ENCODE peak calls at places on chromosome 14, in six cellular contexts. One of them, this sample, is unnamed.

GRCh38 chr14:55130194-55130550 is 1.1 kb downstream of the LGALS3 start:
- DNase-seq in K562: no peak
- DNase-seq in SK-N-SH: no peak
- DNase-seq in HepG2: peak
- DNase-seq in H1: no peak
- DNase-seq in GM12878: no peak
- DNase-seq in this sample: peak

GRCh38 chr14:23177181-23177580 is 6.3 kb downstream of the SLC7A8 start:
- DNase-seq in K562: no peak
- DNase-seq in SK-N-SH: no peak
- DNase-seq in HepG2: no peak
- DNase-seq in H1: no peak
- DNase-seq in GM12878: no peak
- DNase-seq in this sample: no peak

GRCh38 chr14:99946652-99947489 is 118.4 kb upstream of the EVL start:
- DNase-seq in K562: peak
- DNase-seq in SK-N-SH: peak
- DNase-seq in HepG2: no peak
- DNase-seq in H1: no peak
- DNase-seq in GM12878: no peak
- DNase-seq in this sample: peak

GRCh38 chr14:24042733-24043132 is 9.1 kb upstream of the CARMIL3 start:
- DNase-seq in K562: no peak
- DNase-seq in SK-N-SH: no peak
- DNase-seq in HepG2: no peak
- DNase-seq in H1: no peak
- DNase-seq in GM12878: no peak
- DNase-seq in this sample: no peak

GRCh38 chr14:69532561-69533335 is 41.9 kb downstream of the CCDC177 start:
- DNase-seq in K562: peak
- DNase-seq in SK-N-SH: no peak
- DNase-seq in HepG2: no peak
- DNase-seq in H1: no peak
- DNase-seq in GM12878: no peak
- DNase-seq in this sample: no peak

GRCh38 chr14:61099221-61099835 is 118.3 kb downstream of the SLC38A6 start:
- DNase-seq in K562: no peak
- DNase-seq in SK-N-SH: no peak
- DNase-seq in HepG2: no peak
- DNase-seq in H1: no peak
- DNase-seq in GM12878: no peak
- DNase-seq in this sample: no peak

GRCh38 chr14:100426331-100426730 is 103.2 kb downstream of the SLC25A47 start:
- DNase-seq in K562: no peak
- DNase-seq in SK-N-SH: no peak
- DNase-seq in HepG2: no peak
- DNase-seq in H1: no peak
- DNase-seq in GM12878: no peak
- DNase-seq in this sample: no peak

GRCh38 chr14:77641534-77642341 is 25.3 kb upstream of the SPTLC2 start:
- DNase-seq in K562: no peak
- DNase-seq in SK-N-SH: no peak
- DNase-seq in HepG2: no peak
- DNase-seq in H1: no peak
- DNase-seq in GM12878: peak
- DNase-seq in this sample: peak

GRCh38 chr14:75986439-75986765 is 839 bp downstream of the IFT43 start:
- DNase-seq in K562: no peak
- DNase-seq in SK-N-SH: no peak
- DNase-seq in HepG2: no peak
- DNase-seq in H1: no peak
- DNase-seq in GM12878: no peak
- DNase-seq in this sample: no peak

GRCh38 chr14:75982724-75983358 is 1.0 kb upstream of the TGFB3 start:
- DNase-seq in K562: no peak
- DNase-seq in SK-N-SH: no peak
- DNase-seq in HepG2: no peak
- DNase-seq in H1: no peak
- DNase-seq in GM12878: no peak
- DNase-seq in this sample: peak

GRCh38 chr14:75984674-75985073 is 889 bp upstream of the IFT43 start:
- DNase-seq in K562: no peak
- DNase-seq in SK-N-SH: no peak
- DNase-seq in HepG2: peak
- DNase-seq in H1: no peak
- DNase-seq in GM12878: no peak
- DNase-seq in this sample: no peak

GRCh38 chr14:75987201-75987970 is 1.8 kb downstream of the IFT43 start:
- DNase-seq in K562: no peak
- DNase-seq in SK-N-SH: no peak
- DNase-seq in HepG2: no peak
- DNase-seq in H1: no peak
- DNase-seq in GM12878: no peak
- DNase-seq in this sample: no peak

DNA sequence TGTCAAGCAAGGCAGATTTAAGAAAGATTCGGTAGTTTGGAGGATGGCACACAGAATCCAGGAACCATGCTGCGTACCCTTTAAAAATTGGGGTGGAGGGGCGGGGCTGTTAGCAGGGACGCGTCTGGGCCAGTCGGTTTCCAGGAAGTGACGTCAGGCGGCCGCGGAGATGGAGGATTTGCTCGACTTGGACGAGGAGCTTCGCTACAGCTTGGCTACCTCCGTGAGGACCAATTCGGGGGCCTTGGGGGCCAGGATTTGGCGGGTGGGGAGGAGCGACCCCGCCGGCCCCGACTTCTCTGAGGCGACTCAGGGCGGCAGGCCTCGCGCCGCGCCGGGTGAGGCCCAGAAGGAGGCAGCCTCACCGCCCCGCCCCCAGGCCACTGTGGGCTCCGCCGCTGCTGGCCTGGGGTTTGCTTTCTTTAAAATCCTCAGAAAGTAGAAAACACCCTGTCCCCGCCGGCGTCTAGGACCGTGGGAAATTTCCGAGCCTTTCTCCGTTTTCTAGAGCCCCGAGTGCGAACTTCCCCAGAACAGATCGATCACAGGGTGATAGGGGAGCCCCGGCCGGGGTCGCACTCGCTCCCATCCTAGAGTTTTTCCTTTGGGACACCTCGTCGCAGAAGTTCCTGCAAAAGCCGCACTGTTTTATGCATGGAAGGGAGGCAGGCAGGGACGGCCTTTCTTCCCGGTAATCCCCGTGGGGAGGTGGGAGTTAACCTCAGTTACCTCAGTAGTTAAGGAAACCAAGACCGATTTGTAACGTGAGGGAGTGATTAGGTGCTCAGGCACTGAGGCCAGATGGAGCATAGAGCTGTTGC is at the start of gene IFT43:
- DNase-seq in K562: peak
- DNase-seq in SK-N-SH: peak
- DNase-seq in HepG2: no peak
- DNase-seq in H1: no peak
- DNase-seq in GM12878: no peak
- DNase-seq in this sample: peak
- TF ChIP-seq EP300 in K562: no peak
- TF ChIP-seq EP300 in SK-N-SH: no peak
- TF ChIP-seq EP300 in HepG2: no peak
- TF ChIP-seq EP300 in H1: no peak
- TF ChIP-seq EP300 in GM12878: no peak
- TF ChIP-seq EP300 in this sample: no peak

DNA sequence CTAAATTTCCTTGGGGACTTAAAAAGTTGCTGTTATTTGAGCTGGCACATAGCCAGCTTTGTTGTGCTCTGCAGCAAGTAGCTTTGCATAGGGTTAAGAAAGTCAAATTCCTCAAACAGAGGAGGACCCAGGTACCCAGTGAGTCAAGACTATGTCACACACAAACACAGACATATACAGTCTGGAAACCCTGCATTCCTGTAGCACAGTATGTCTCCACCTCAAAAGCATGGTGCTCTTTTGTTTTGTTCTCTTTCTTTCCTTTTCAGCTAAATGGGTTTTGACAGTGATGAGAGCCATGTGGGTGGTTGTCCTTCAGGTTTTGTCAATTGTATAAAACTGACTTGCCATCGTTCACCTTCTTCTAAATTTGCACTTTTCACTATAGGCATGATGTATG is 179.6 kb upstream of the DIO2 start:
- DNase-seq in K562: no peak
- DNase-seq in SK-N-SH: no peak
- DNase-seq in HepG2: no peak
- DNase-seq in H1: peak
- DNase-seq in GM12878: no peak
- DNase-seq in this sample: peak
- TF ChIP-seq RFX5 in K562: no peak
- TF ChIP-seq RFX5 in SK-N-SH: no peak
- TF ChIP-seq RFX5 in HepG2: no peak
- TF ChIP-seq RFX5 in H1: no peak
- TF ChIP-seq RFX5 in GM12878: no peak
- TF ChIP-seq RFX5 in this sample: no peak

DNA sequence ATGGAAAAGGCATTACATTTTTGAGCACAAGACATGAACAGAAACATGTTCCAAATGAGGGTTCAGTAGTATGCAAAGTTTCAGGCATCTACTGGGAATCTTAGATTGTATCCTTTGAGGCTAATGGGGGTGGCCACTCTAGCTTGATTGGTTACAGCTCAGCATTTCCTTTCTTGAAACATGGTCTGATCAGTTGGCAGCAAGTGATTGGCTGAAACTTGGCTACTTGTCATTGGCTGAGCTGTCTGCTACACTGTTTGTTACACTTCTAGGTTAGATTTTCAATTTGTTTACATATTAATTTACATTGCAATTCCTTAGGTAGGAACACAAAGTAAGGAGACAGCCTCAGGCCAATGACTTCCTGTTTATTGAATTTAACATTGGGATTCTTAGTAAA is 918.0 kb upstream of the SEL1L start:
- DNase-seq in K562: no peak
- DNase-seq in SK-N-SH: no peak
- DNase-seq in HepG2: no peak
- DNase-seq in H1: no peak
- DNase-seq in GM12878: no peak
- DNase-seq in this sample: no peak
- TF ChIP-seq EP300 in K562: no peak
- TF ChIP-seq EP300 in SK-N-SH: no peak
- TF ChIP-seq EP300 in HepG2: no peak
- TF ChIP-seq EP300 in H1: no peak
- TF ChIP-seq EP300 in GM12878: no peak
- TF ChIP-seq EP300 in this sample: no peak

DNA sequence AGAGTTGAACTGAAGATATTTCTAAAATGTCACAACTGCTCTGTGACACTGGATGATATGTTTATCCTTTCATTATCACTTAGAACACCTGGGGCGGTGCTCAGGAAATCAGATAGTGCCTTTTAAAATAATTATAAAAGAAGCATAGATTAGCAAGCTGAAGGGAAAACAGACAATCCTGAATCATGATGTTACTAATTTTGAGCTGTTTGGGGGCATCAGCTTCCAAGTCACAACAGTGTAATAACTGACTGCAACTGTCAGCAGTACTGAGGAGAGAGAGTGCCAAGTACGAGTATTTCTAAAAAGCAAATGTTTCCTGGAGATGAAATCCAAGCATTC is 380.2 kb downstream of the EGLN3 start:
- DNase-seq in K562: peak
- DNase-seq in SK-N-SH: no peak
- DNase-seq in HepG2: no peak
- DNase-seq in H1: no peak
- DNase-seq in GM12878: no peak
- DNase-seq in this sample: no peak
- TF ChIP-seq RFX5 in K562: no peak
- TF ChIP-seq RFX5 in SK-N-SH: no peak
- TF ChIP-seq RFX5 in HepG2: no peak
- TF ChIP-seq RFX5 in H1: no peak
- TF ChIP-seq RFX5 in GM12878: no peak
- TF ChIP-seq RFX5 in this sample: no peak

GRCh38 chr14:103878180-103878579 is 30.8 kb upstream of the PPP1R13B start:
- DNase-seq in K562: no peak
- DNase-seq in SK-N-SH: no peak
- DNase-seq in HepG2: no peak
- DNase-seq in H1: no peak
- DNase-seq in GM12878: no peak
- DNase-seq in this sample: no peak

GRCh38 chr14:103880986-103881926 is 33.9 kb upstream of the PPP1R13B start:
- DNase-seq in K562: no peak
- DNase-seq in SK-N-SH: peak
- DNase-seq in HepG2: peak
- DNase-seq in H1: no peak
- DNase-seq in GM12878: no peak
- DNase-seq in this sample: no peak

GRCh38 chr14:103880334-103880985 is 33.1 kb upstream of the PPP1R13B start:
- DNase-seq in K562: no peak
- DNase-seq in SK-N-SH: peak
- DNase-seq in HepG2: no peak
- DNase-seq in H1: no peak
- DNase-seq in GM12878: no peak
- DNase-seq in this sample: no peak

GRCh38 chr14:103879118-103879569 is 31.8 kb upstream of the PPP1R13B start:
- DNase-seq in K562: no peak
- DNase-seq in SK-N-SH: no peak
- DNase-seq in HepG2: no peak
- DNase-seq in H1: no peak
- DNase-seq in GM12878: no peak
- DNase-seq in this sample: no peak

DNA sequence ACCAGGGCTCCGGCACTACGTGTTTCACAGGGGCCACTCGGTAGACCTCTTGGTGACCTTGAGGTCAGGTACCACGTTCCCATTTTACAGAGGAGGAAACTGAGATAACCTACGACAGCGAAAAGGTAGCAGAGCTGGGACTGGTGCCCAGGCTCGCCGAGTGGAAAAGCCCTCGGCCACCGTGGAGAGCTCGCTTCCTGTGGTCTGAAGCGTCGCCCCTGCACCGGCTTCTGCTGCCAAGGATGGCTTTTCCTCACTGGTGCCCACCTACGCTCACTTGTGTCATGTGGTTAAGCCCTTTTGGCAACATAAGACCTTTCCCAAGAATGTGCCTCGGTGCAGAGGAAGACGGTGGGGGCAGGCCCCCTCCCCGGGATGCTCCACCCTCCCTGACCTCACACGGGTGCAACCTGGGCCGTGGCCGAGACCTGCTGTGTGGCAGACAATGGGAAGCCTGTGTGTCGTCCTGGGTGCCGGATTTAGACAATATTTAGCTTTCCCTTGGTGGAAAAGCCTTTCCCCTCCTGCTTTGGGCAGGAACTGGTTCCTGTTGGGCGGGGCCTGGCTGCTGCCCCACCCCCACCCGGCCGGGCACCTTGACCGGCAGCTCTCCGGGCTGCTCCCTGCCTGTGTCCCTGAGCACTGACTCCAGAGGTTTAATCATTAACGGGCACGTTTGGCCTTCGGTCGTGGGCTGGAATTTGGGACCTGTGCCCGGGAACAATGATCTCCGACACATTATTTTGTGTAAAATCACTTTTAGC is 32.4 kb upstream of the PPP1R13B start:
- DNase-seq in K562: no peak
- DNase-seq in SK-N-SH: peak
- DNase-seq in HepG2: peak
- DNase-seq in H1: no peak
- DNase-seq in GM12878: no peak
- DNase-seq in this sample: peak
- TF ChIP-seq EP300 in K562: no peak
- TF ChIP-seq EP300 in SK-N-SH: no peak
- TF ChIP-seq EP300 in HepG2: peak
- TF ChIP-seq EP300 in H1: no peak
- TF ChIP-seq EP300 in GM12878: no peak
- TF ChIP-seq EP300 in this sample: no peak